ENCODE peak calls at places on chromosomes 12 and 14, in seven cellular contexts. L is T1000; X is naive thymus-derived CD4-positive, alpha-beta T cell; S is activated naive CD4-positive, alpha-beta T cell; R is NCI-H1930; W is memory B cell; T is non-pigmented ciliary epithelial cell. D is an unnamed sample.

GRCh38 chr12:88638388-88638787 is 58.1 kb upstream of the KITLG start:
- DNase-seq in L (no peak), X (no peak), S (no peak), R (no peak), W (no peak), T (no peak), D (no peak)

GRCh38 chr14:81562818-81563217 is 29.2 kb upstream of the SEL1L start:
- DNase-seq in L (no peak), X (no peak), S (no peak), R (no peak), W (no peak), T (no peak), D (no peak)

GRCh38 chr12:9115731-9116689 is at the start of gene A2M:
- DNase-seq in L (no peak), X (no peak), S (no peak), R (no peak), W (no peak), T (no peak), D (no peak)

GRCh38 chr14:56487090-56487667 is 92.4 kb upstream of the TMEM260 start:
- DNase-seq in L (no peak), X (no peak), S (no peak), R (no peak), W (no peak), T (no peak), D (no peak)

GRCh38 chr12:64608901-64609542 is 1.3 kb upstream of the RASSF3 start:
- DNase-seq in L (peak; percentile 48), X (peak; percentile 32), S (no peak), R (no peak), W (peak; percentile 40), T (no peak), D (peak; percentile 48)

GRCh38 chr12:53103860-53104305 is 597 bp downstream of the SOAT2 start:
- DNase-seq in L (no peak), X (no peak), S (no peak), R (no peak), W (no peak), T (no peak), D (no peak)

GRCh38 chr14:86333506-86333905 is 803.6 kb downstream of the FLRT2 start:
- DNase-seq in L (no peak), X (no peak), S (no peak), R (no peak), W (no peak), T (no peak), D (no peak)

GRCh38 chr14:100874051-100874410 is 29.5 kb downstream of the RTL1 start:
- DNase-seq in L (no peak), X (no peak), S (no peak), R (no peak), W (no peak), T (no peak), D (no peak)

GRCh38 chr12:92539966-92540791 is 162.6 kb upstream of the PLEKHG7 start:
- DNase-seq in L (no peak), X (no peak), S (no peak), R (no peak), W (no peak), T (no peak), D (peak; percentile 31)

GRCh38 chr12:93734784-93735183 is 57.6 kb downstream of the CRADD start:
- DNase-seq in L (no peak), X (no peak), S (no peak), R (no peak), W (no peak), T (no peak), D (no peak)

GRCh38 chr12:41466762-41467270 is 278.7 kb downstream of the PDZRN4 start:
- DNase-seq in L (no peak), X (no peak), S (no peak), R (no peak), W (no peak), T (no peak), D (no peak)

GRCh38 chr12:22562187-22563028 is 18.1 kb upstream of the C2CD5 start:
- DNase-seq in L (no peak), X (no peak), S (no peak), R (no peak), W (no peak), T (no peak), D (no peak)

GRCh38 chr12:128690641-128691040 is 133.1 kb downstream of the SLC15A4 start:
- DNase-seq in L (no peak), X (no peak), S (no peak), R (no peak), W (no peak), T (no peak), D (no peak)

GRCh38 chr12:85968606-85969005 is 94.5 kb downstream of the NTS start:
- DNase-seq in L (no peak), X (no peak), S (no peak), R (no peak), W (no peak), T (no peak), D (no peak)

GRCh38 chr12:68641138-68641537 is 30.4 kb downstream of the RAP1B start:
- DNase-seq in L (no peak), X (peak; percentile 19), S (no peak), R (no peak), W (no peak), T (no peak), D (peak; percentile 57)

D was measured in T-helper 2 cell treated with Interferon-gamma antibody and Interleukin-4, amounts not matched to agents 5 μg/mL and 100 μg/mL, for 36 hours.